ENCODE peak calls at places on chromosomes 7 and 10, in six cellular contexts. V, C, A, M, R and P are unnamed samples.

GRCh38 chr10:59601985-59602384 is 107.7 kb downstream of the SLC16A9 start:
- DNase-seq in R (no peak), M (no peak), C (no peak), V (peak), A (no peak), P (no peak)

GRCh38 chr7:138834583-138834982 is 36.6 kb upstream of the ATP6V0A4 start:
- DNase-seq in C (no peak), M (no peak), V (no peak), A (no peak), R (no peak), P (no peak)

GRCh38 chr10:47043928-47044544 is 132.8 kb downstream of the PTPN20 start:
- DNase-seq in A (no peak), R (no peak), M (no peak), C (no peak), V (no peak), P (no peak)

GRCh38 chr7:14377646-14378266 is 388.3 kb upstream of the ETV1 start:
- DNase-seq in A (peak), V (no peak), R (no peak), M (no peak), C (peak), P (no peak)

GRCh38 chr10:99658622-99659030 is 683 bp upstream of the ENTPD7 start:
- DNase-seq in V (no peak), A (peak), C (no peak), M (peak), R (no peak), P (no peak)

GRCh38 chr7:2966466-2967078 is 77.1 kb downstream of the CARD11 start:
- DNase-seq in R (no peak), C (no peak), A (no peak), V (no peak), M (no peak), P (no peak)

GRCh38 chr10:77289027-77289501 is 348.5 kb downstream of the KCNMA1 start:
- DNase-seq in R (no peak), M (no peak), C (no peak), A (no peak), V (no peak), P (no peak)

GRCh38 chr10:121084029-121084674 is 233.0 kb downstream of the WDR11 start:
- DNase-seq in V (no peak), M (no peak), C (no peak), R (no peak), A (no peak), P (no peak)

GRCh38 chr7:97982647-97983046 is 7.3 kb downstream of the OCM2 start:
- DNase-seq in C (no peak), R (no peak), M (no peak), V (no peak), A (no peak), P (no peak)

GRCh38 chr10:82981137-82981723 is 1106.2 kb downstream of the NRG3 start:
- DNase-seq in M (no peak), R (no peak), V (no peak), A (peak), C (peak), P (peak)

GRCh38 chr7:151699147-151699546 is 177.8 kb downstream of the PRKAG2 start:
- DNase-seq in R (no peak), V (no peak), C (peak), M (no peak), A (peak), P (no peak)

GRCh38 chr7:129017933-129018538 is 36.9 kb downstream of the TNPO3 start:
- DNase-seq in R (peak), C (no peak), V (no peak), A (no peak), M (no peak), P (no peak)

GRCh38 chr7:30812676-30813075 is 41.5 kb downstream of the MINDY4 start:
- DNase-seq in A (no peak), V (no peak), R (no peak), M (no peak), C (no peak), P (no peak)

GRCh38 chr7:30816291-30817059 is 45.3 kb downstream of the MINDY4 start:
- DNase-seq in R (no peak), V (no peak), C (no peak), A (no peak), M (no peak), P (no peak)

GRCh38 chr7:30815016-30815854 is 44.0 kb downstream of the MINDY4 start:
- DNase-seq in C (peak), V (peak), M (no peak), R (no peak), A (no peak), P (no peak)

GRCh38 chr7:30813466-30813865 is 42.2 kb downstream of the MINDY4 start:
- DNase-seq in M (no peak), C (no peak), R (no peak), V (no peak), A (no peak), P (no peak)

DNA sequence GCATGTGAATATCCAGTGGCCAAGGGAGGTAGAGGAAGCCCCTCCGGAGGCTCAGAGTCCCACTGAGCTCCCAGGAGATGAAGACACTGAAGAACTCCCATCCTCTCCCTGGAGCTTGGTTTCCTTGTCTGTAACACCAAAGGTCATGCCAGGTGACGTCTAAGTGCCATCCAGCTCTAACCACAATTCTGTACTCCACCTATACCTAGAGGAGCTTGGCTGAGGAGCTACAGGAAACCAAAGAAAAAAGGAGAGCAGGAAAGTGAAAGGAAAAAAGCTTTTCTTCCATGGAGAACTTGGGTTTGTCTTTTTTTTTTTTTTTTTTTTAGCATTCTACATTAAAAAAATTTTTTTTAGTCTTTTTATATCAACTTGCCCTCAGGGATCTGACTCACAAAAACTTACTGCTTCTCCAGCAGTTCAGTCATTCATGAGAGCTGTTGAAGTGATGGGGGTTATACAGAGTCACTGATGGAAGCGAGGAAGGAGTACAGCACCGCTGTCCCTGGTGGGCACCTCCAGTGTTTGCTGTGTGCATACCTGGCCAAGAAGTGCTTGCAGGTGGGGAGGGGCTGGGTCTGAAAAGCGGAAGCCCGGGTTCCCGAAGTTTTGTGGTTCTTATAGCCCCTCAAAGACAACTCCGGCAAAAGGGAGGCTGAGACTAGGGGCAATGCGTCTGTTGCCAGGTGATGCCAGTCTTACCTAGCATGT is 46.0 kb downstream of the MINDY4 start:
- DNase-seq in V (peak), M (no peak), A (no peak), R (no peak), C (no peak), P (no peak)
- TF ChIP-seq CTCF in V (no peak), M (no peak), A (no peak), R (no peak), C (no peak), P (no peak)

DNA sequence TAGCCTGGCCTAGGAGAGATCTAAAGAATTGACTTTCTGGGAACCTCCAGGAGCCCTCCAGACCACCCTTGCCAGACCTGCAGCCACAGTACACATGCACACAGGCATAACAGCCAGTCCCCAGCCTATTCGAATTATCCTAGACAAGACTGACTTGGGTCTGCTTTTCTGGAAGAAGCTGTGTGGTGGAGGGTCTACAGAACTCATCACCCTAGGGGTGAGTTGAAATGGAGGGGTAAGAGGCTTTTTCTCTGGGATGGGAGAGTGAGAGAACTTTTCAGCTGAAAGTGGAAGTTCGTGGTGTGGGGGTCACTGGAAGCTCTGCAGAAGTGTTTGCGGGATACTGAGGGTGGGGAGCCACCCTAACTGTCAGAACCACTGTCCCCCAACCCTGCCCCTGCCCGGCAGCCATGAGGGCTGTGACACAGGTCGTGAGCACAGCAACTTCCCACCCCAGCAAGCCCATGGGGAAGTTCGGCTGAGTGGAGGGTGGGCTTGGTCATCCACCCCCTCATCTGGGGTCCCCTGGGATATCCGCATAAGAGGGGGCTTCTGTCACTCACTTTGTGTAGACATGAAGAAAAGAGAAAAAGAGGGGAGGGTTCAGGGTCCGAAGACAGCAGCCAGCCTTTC is 7.8 kb downstream of the TLX1 start:
- DNase-seq in A (no peak), C (no peak), M (no peak), R (no peak), V (no peak), P (no peak)
- TF ChIP-seq EZH2 in A (no peak), C (peak), M (no peak), R (no peak), V (no peak), P (no peak)

DNA sequence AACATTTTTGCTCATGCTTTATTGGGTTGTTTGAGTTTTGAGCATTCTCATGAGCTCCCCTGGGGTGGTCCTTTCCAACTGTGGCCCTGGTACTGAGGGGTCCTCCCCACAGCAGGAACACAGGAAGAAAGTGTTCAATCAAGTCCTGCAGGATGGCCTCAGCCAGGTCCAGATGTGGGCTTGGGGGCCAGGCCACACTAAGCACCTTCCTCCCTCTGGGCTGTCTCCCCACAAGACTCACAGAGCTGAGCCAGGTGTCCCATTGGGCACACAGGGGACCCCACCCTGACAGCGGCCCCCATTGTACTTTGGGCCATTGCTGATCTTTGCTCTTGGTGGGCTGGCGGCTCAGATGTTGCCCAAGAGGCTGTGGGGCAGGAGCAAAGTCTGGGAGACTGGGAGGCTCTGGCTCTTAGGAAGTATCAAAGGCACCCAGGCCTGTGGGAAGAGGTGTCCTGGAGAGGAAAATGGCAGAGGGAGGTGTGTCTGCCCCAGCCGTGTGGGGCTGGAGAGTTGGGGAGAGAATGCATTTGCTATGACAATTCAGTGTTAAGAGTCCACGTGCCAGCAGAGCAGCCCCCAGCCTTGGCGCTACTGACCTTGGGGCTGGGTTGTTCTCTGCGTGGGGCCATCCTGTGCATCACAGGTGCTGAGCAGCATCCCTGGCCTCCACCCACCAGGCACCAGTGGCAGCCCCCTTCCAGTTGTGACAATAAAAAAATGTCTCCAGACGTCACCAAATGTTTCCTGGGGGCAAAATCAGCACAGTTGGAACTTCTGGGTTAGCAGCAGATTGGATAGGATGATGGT is 17.8 kb downstream of the SCART1 start:
- DNase-seq in C (no peak), R (no peak), A (no peak), M (no peak), V (no peak), P (no peak)
- H3K4me2 ChIP-seq in C (no peak), R (no peak), A (no peak), M (no peak), V (no peak), P (no peak)

DNA sequence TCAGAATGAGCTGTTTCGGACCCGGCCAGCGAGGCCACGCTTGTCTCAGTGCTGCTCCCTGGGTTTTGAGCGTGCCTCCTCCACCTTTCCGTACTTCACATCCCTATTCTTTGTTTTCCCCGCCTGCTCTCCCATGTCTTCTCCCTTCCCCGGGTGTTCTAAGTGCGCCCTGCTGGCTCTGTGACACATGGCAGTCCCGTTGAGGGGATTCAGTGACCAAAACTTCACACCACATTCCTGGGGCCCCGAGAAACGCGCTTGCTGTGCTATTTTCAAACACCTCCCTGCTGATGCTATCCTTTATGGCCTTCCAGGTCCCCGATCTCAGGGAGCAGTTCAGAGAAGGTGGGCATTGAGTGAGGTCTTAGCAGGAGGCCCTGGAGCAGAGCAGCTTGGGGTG is 553.9 kb upstream of the FOXK1 start:
- DNase-seq in M (no peak), C (no peak), A (no peak), R (no peak), V (no peak), P (no peak)
- TF ChIP-seq CTCF in M (no peak), C (no peak), A (no peak), R (no peak), V (no peak), P (no peak)

GRCh38 chr7:15685358-15686181 is 913 bp downstream of the MEOX2 start:
- DNase-seq in V (no peak), C (peak), A (peak), M (peak), R (no peak), P (no peak)
- TF ChIP-seq EZH2 in V (no peak), C (peak), A (peak), M (peak), R (no peak), P (peak)

DNA sequence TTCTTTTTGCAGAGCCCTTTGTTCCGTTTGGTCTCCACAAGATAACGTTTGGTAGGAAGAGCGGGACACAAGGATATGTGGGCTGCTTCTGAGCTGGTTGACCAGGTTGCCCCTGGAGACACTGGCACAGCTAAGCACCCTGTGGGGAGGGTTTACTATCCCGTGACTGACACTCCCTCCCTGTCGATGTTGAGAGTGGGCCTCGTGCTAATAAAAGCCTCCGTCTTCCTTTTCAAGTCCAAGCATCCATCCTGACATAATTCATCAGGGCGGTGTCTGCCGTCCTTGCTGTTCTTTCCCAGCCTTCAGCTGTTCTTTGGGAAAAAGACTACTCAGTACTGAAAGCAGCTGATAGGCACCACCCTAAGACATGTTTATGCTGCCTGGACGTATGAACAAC is 49.6 kb downstream of the SHH start:
- DNase-seq in M (no peak), V (no peak), A (no peak), R (no peak), C (no peak), P (no peak)
- H3K4me2 ChIP-seq in M (no peak), V (no peak), A (no peak), R (peak), C (no peak), P (no peak)

DNA sequence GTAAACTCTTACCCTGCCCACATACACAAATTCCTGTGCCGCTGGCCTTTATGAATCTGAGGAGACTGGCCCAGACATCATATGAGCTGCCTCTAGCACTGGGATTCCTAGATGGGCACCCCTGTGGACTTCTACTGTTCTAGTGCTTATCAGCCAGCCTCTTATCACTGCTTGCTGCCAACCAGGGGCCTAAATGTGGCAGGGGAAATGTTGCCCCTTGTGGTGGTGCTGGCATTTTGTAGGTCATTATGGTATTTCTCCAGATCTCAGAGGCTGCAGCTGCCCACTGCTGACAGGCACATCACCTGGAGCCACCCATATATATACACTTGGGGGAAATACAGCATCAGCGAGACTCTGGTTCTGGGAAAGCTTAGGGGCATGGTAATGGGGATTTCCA is 5.4 kb downstream of the SFR1 start:
- DNase-seq in C (no peak), A (no peak), R (no peak), M (no peak), V (no peak), P (no peak)
- TF ChIP-seq CTCF in C (no peak), A (no peak), R (peak), M (peak), V (peak), P (peak)

GRCh38 chr7:157717211-157718174 is 380.7 kb downstream of the DNAJB6 start:
- DNase-seq in M (no peak), C (no peak), R (no peak), V (no peak), A (no peak), P (no peak)
- TF ChIP-seq EZH2 in M (no peak), C (no peak), R (no peak), V (no peak), A (no peak), P (no peak)